ENCODE peak calls at places on chromosomes 13 and 19, in eight cellular contexts. D is stimulated activated CD4-positive, alpha-beta T cell treated with anti-CD3 and anti-CD28 coated beads, Interleukin-1b, Interleukin-23, amount 100 ng/mL, for 24 hours; E is midbrain; H is activated T-cell treated with anti-CD3 and anti-CD28 coated beads, Interleukin-2, amount 50 U/mL, for 72 hours; L is activated naive CD4-positive, alpha-beta T cell treated with Interleukin-2 at 50 U/mL for 16 hours; G is kidney; M is glutamatergic neuron; C is mucosa of descending colon. X is an unnamed sample.

GRCh38 chr13:39909634-39910033 is 254.2 kb downstream of the COG6 start:
- DNase-seq in C (no peak), D (no peak), M (no peak), H (no peak), G (no peak), E (no peak), L (no peak), X (no peak)

GRCh38 chr19:16436780-16437179 is 35.0 kb downstream of the EPS15L1 start:
- DNase-seq in H (no peak), M (no peak), E (no peak), L (no peak), D (no peak), C (no peak), G (no peak), X (no peak)

GRCh38 chr19:48656840-48657474 is 11.0 kb upstream of the CA11 start:
- DNase-seq in G (no peak), L (no peak), E (no peak), M (no peak), H (no peak), D (no peak), C (no peak), X (peak; percentile 93)

GRCh38 chr19:35240322-35240721 is 8.5 kb upstream of the LSR start:
- DNase-seq in G (no peak), H (no peak), D (no peak), M (no peak), E (no peak), L (no peak), C (no peak), X (no peak)

GRCh38 chr19:1401138-1401888 is at the start of gene GAMT:
- DNase-seq in L (peak; percentile 61), C (no peak), H (peak; percentile 65), M (peak; percentile 61), G (no peak), E (peak; percentile 48), D (peak; percentile 46), X (no peak)

GRCh38 chr19:51242881-51243280 is 8.0 kb upstream of the SIGLECL1 start:
- DNase-seq in E (no peak), L (no peak), C (no peak), H (no peak), M (no peak), D (no peak), G (no peak), X (no peak)

GRCh38 chr19:45406165-45406956 is at the start of gene POLR1G:
- DNase-seq in C (peak; percentile 84), E (peak; percentile 89), G (peak; percentile 92), L (peak; percentile 81), H (peak; percentile 82), M (peak; percentile 79), D (peak; percentile 80), X (peak; percentile 65)

GRCh38 chr19:51799311-51799997 is 4.5 kb downstream of the FPR3 start:
- DNase-seq in M (no peak), G (peak; percentile 92), E (peak; percentile 29), H (no peak), C (peak; percentile 59), D (no peak), L (no peak), X (peak; percentile 91)

GRCh38 chr19:38719761-38720558 is 24.3 kb downstream of the CAPN12 start:
- DNase-seq in H (no peak), C (no peak), M (no peak), G (no peak), L (no peak), D (no peak), E (no peak), X (no peak)

X was measured in GM04503.